ENCODE peak calls at places on chromosomes 3 and 15, in six cellular contexts. H, K, I, T, Z and Y are unnamed samples.
A peak's percentile ranks its signal among the peaks of the same experiment; 100 is the strongest.

GRCh38 chr3:151428386-151428785 is 32.5 kb downstream of the IGSF10 start:
- DNase-seq in H (no peak), Z (no peak), T (no peak), I (no peak), K (peak; percentile 33), Y (no peak)

GRCh38 chr15:101310508-101310907 is 15.5 kb upstream of the SNRPA1 start:
- DNase-seq in K (no peak), T (no peak), Z (no peak), H (no peak), I (no peak), Y (no peak)

GRCh38 chr3:112128843-112129727 is 4.0 kb downstream of the GCSAM start:
- DNase-seq in Z (peak; percentile 20), H (no peak), K (no peak), T (peak; percentile 51), I (no peak), Y (no peak)

GRCh38 chr3:196796317-196796716 is 56.7 kb downstream of the PAK2 start:
- DNase-seq in H (no peak), I (no peak), Z (no peak), K (no peak), T (no peak), Y (no peak)

GRCh38 chr3:108327168-108327567 is 30.8 kb downstream of the HHLA2 start:
- DNase-seq in T (no peak), Z (no peak), I (no peak), K (no peak), H (no peak), Y (no peak)

GRCh38 chr3:32325957-32326356 is 65.7 kb upstream of the CMTM7 start:
- DNase-seq in H (no peak), I (no peak), T (no peak), K (no peak), Z (no peak), Y (peak; percentile 39)

GRCh38 chr3:170725285-170725731 is 139.4 kb upstream of the SLC7A14 start:
- DNase-seq in I (no peak), T (no peak), H (no peak), Z (peak; percentile 87), K (no peak), Y (no peak)

GRCh38 chr15:45435124-45435903 is 57.0 kb upstream of the GATM start:
- DNase-seq in Z (no peak), H (no peak), K (no peak), I (no peak), T (no peak), Y (peak; percentile 38)

GRCh38 chr3:139745831-139746230 is 68.1 kb upstream of the NMNAT3 start:
- DNase-seq in T (no peak), Z (peak; percentile 39), K (no peak), H (no peak), I (no peak), Y (peak; percentile 77)

GRCh38 chr3:133535971-133536634 is 37.4 kb upstream of the CDV3 start:
- DNase-seq in Z (peak; percentile 96), I (peak; percentile 13), H (no peak), K (peak; percentile 11), T (peak; percentile 71), Y (peak; percentile 69)

GRCh38 chr3:159711560-159712333 is 276.9 kb upstream of the IL12A start:
- DNase-seq in K (no peak), Z (peak; percentile 92), H (no peak), T (peak; percentile 67), I (no peak), Y (peak; percentile 97)

GRCh38 chr3:71303627-71304260 is 279.8 kb downstream of the FOXP1 start:
- DNase-seq in K (peak; percentile 22), I (no peak), H (no peak), Z (no peak), T (no peak), Y (no peak)

GRCh38 chr3:59412506-59412905 is 362.7 kb upstream of the CFAP20DC start:
- DNase-seq in I (no peak), T (no peak), K (no peak), Z (no peak), H (no peak), Y (no peak)

GRCh38 chr3:172159962-172160538 is 120.7 kb downstream of the FNDC3B start:
- DNase-seq in T (no peak), Z (no peak), H (no peak), K (peak; percentile 25), I (no peak), Y (no peak)

GRCh38 chr15:67202991-67203390 is 51.5 kb downstream of the AAGAB start:
- DNase-seq in T (no peak), I (no peak), Z (no peak), H (no peak), K (no peak), Y (no peak)

GRCh38 chr3:33989229-33989628 is 190.8 kb downstream of the PDCD6IP start:
- DNase-seq in K (no peak), I (no peak), H (no peak), T (no peak), Z (no peak), Y (no peak)

GRCh38 chr15:57025264-57025939 is 107.0 kb downstream of the TCF12 start:
- DNase-seq in T (no peak), H (no peak), Z (peak; percentile 88), I (peak; percentile 49), K (no peak), Y (no peak)

GRCh38 chr15:35998637-35999036 is 452.7 kb upstream of the DPH6 start:
- DNase-seq in T (no peak), I (no peak), Z (no peak), H (no peak), K (no peak), Y (no peak)

GRCh38 chr3:171556133-171556532 is 95.9 kb upstream of the TNIK start:
- DNase-seq in T (no peak), H (no peak), K (peak; percentile 23), I (no peak), Z (no peak), Y (no peak)

GRCh38 chr3:188915137-188915536 is 256.6 kb upstream of the TPRG1 start:
- DNase-seq in Z (no peak), H (no peak), T (no peak), K (no peak), I (no peak), Y (no peak)

GRCh38 chr15:66679657-66680108 is 22.4 kb upstream of the SMAD6 start:
- DNase-seq in I (no peak), H (no peak), T (no peak), K (no peak), Z (peak; percentile 78), Y (peak; percentile 19)

GRCh38 chr15:70113304-70113700 is 15.6 kb upstream of the TLE3 start:
- DNase-seq in H (no peak), K (peak; percentile 24), T (no peak), Z (no peak), I (no peak), Y (no peak)

GRCh38 chr15:40263036-40263754 is 19.7 kb downstream of the ANKRD63 start:
- DNase-seq in K (no peak), T (no peak), Z (peak; percentile 49), I (no peak), H (no peak), Y (no peak)

GRCh38 chr3:187016639-187017345 is 86.5 kb downstream of the ST6GAL1 start:
- DNase-seq in Z (peak; percentile 28), T (no peak), K (no peak), H (no peak), I (no peak), Y (peak; percentile 7)

GRCh38 chr15:100373942-100374341 is 32.2 kb upstream of the ADAMTS17 start:
- DNase-seq in T (no peak), Z (no peak), K (no peak), I (no peak), H (no peak), Y (no peak)

GRCh38 chr3:73480187-73480672 is 144.5 kb downstream of the PDZRN3 start:
- DNase-seq in Z (no peak), H (no peak), K (no peak), T (no peak), I (no peak), Y (peak; percentile 59)

GRCh38 chr3:133384331-133385027 is 15.4 kb upstream of the BFSP2 start:
- DNase-seq in Z (peak; percentile 49), K (peak; percentile 89), I (peak; percentile 44), H (no peak), T (no peak), Y (peak; percentile 39)

GRCh38 chr3:72482589-72483249 is 365.5 kb downstream of the SHQ1 start:
- DNase-seq in K (no peak), H (peak; percentile 44), Z (peak; percentile 86), T (peak; percentile 21), I (peak; percentile 5), Y (peak; percentile 54)

GRCh38 chr3:1609416-1609815 is 489.2 kb upstream of the CNTN4 start:
- DNase-seq in K (no peak), H (no peak), I (no peak), T (no peak), Z (no peak), Y (no peak)

GRCh38 chr3:135014575-135014974 is 219.5 kb downstream of the EPHB1 start:
- DNase-seq in H (no peak), I (no peak), Z (peak; percentile 23), K (no peak), T (no peak), Y (no peak)

GRCh38 chr15:28125673-28126651 is 26.8 kb upstream of the OCA2 start:
- DNase-seq in T (peak; percentile 24), H (no peak), K (peak; percentile 80), I (peak; percentile 44), Z (peak; percentile 62), Y (peak; percentile 12)

GRCh38 chr15:70480196-70480856 is 283.0 kb downstream of the UACA start:
- DNase-seq in K (no peak), H (peak; percentile 19), I (no peak), T (no peak), Z (no peak), Y (no peak)